ENCODE peak calls at places on chromosome 3, in six cellular contexts. S is CD8-positive, alpha-beta memory T cell; H is ovary; M is pancreas; R is OCI-LY7; W is cardiac muscle cell. Z is an unnamed sample. For H3K9me3, the result is how much of the 10 kb centered on the place peaks cover.

GRCh38 chr3:101665357-101665756 is 11.6 kb downstream of the ZBTB11 start:
- DNase-seq in S (no peak), H (no peak), M (no peak), R (no peak), W (no peak), Z (no peak)

GRCh38 chr3:38325256-38325655 is 21.3 kb upstream of the XYLB start:
- DNase-seq in S (no peak), H (no peak), M (no peak), R (no peak), W (no peak), Z (peak)

GRCh38 chr3:150238995-150239612 is 169.0 kb upstream of the TSC22D2 start:
- DNase-seq in S (no peak), H (no peak), M (no peak), R (no peak), W (peak), Z (no peak)

GRCh38 chr3:48546203-48546829 is 10.3 kb downstream of the PFKFB4 start:
- DNase-seq in S (no peak), H (no peak), M (peak), R (no peak), W (no peak), Z (no peak)

GRCh38 chr3:67647390-67647878 is 7.0 kb downstream of the SUCLG2 start:
- DNase-seq in S (no peak), H (no peak), M (no peak), R (no peak), W (no peak), Z (no peak)

GRCh38 chr3:25424238-25425013 is 3.6 kb upstream of the RARB start:
- DNase-seq in S (no peak), H (no peak), M (no peak), R (no peak), W (no peak), Z (no peak)

GRCh38 chr3:156187146-156187769 is 66.9 kb downstream of the KCNAB1 start:
- DNase-seq in S (no peak), H (no peak), M (no peak), R (no peak), W (no peak), Z (no peak)

GRCh38 chr3:156750874-156751245 is 75.3 kb upstream of the LEKR1 start:
- DNase-seq in S (no peak), H (no peak), M (no peak), R (no peak), W (peak), Z (no peak)

GRCh38 chr3:105828703-105829102 is 40.1 kb downstream of the CBLB start:
- DNase-seq in S (no peak), H (no peak), M (no peak), R (no peak), W (no peak), Z (no peak)

GRCh38 chr3:193377591-193377990 is 962 bp downstream of the ATP13A5 start:
- DNase-seq in S (no peak), H (no peak), M (no peak), R (no peak), W (no peak), Z (peak)

GRCh38 chr3:119279101-119279554 is 15.1 kb upstream of the ARHGAP31 start:
- DNase-seq in S (no peak), H (peak), M (no peak), R (no peak), W (peak), Z (no peak)

GRCh38 chr3:148861277-148861869 is 3.7 kb upstream of the CPA3 start:
- DNase-seq in S (no peak), H (no peak), M (no peak), R (peak), W (peak), Z (no peak)

GRCh38 chr3:48633743-48634142 is 1.5 kb downstream of the SLC26A6 start:
- DNase-seq in S (no peak), H (no peak), M (peak), R (no peak), W (no peak), Z (no peak)

GRCh38 chr3:194070220-194070633 is 65.7 kb upstream of the HES1 start:
- DNase-seq in S (no peak), H (no peak), M (no peak), R (no peak), W (no peak), Z (no peak)

GRCh38 chr3:13044496-13045244 is 28.6 kb downstream of the IQSEC1 start:
- DNase-seq in S (no peak), H (no peak), M (peak), R (no peak), W (no peak), Z (no peak)

GRCh38 chr3:4492240-4493007 is 724 bp upstream of the ITPR1 start:
- DNase-seq in S (peak), H (peak), M (peak), R (peak), W (peak), Z (peak)

GRCh38 chr3:27721717-27722564 is at the start of gene EOMES:
- DNase-seq in S (peak), H (no peak), M (peak), R (peak), W (peak), Z (no peak)

GRCh38 chr3:27726240-27726639 is 4.1 kb upstream of the EOMES start:
- DNase-seq in S (no peak), H (no peak), M (no peak), R (no peak), W (no peak), Z (no peak)

GRCh38 chr3:27722957-27723802 is 1.1 kb upstream of the EOMES start:
- DNase-seq in S (no peak), H (no peak), M (no peak), R (no peak), W (peak), Z (no peak)

GRCh38 chr3:27724459-27725197 is 2.5 kb upstream of the EOMES start:
- DNase-seq in S (no peak), H (no peak), M (no peak), R (no peak), W (peak), Z (no peak)

DNA sequence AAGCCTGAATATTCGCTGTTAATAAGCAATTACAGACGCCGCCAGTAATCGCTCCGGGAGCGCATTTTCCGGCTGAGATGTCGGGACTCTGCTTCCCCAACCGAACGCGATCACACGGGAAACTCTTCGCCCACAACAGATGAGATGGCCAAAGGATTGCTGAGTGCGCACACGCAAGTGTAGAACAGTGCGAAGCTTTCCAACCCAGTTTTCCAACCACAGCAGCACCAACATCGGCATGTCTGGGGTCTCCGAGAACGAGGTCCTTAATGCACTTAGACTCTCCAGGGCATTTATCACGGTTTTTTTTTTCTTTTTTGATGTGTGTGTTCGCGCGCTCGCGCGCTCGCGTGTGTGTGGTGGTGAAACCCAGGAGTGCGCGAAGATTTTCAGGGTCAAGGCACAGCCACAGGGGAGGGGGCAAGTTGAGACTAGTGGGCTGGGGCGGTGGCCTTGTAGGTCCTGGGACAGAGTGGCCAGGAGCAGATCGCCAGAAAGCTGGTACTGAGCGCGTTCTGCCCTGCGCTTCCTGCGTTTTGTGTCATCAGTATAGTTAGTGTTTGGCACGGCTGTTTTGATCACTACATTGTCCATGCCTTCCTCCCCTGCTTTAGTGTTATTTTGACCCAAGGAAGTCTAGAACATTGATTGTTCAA is 1.8 kb upstream of the EOMES start:
- DNase-seq in S (no peak), H (no peak), M (no peak), R (no peak), W (no peak), Z (no peak)
- H3K9me3 ChIP-seq in S (under half), H (under half), M (under half), R (under half), W (under half), Z (under half)

GRCh38 chr3:129037093-129037419 is 23.5 kb upstream of the GP9 start:
- DNase-seq in S (no peak), H (no peak), M (no peak), R (no peak), W (no peak), Z (no peak)

GRCh38 chr3:129033619-129034321 is 26.8 kb upstream of the GP9 start:
- DNase-seq in S (no peak), H (no peak), M (no peak), R (no peak), W (no peak), Z (no peak)

GRCh38 chr3:129036234-129037092 is 24.1 kb upstream of the GP9 start:
- DNase-seq in S (no peak), H (no peak), M (no peak), R (no peak), W (no peak), Z (no peak)

GRCh38 chr3:129034650-129035049 is 25.9 kb upstream of the GP9 start:
- DNase-seq in S (no peak), H (no peak), M (no peak), R (no peak), W (no peak), Z (no peak)

GRCh38 chr3:129035360-129036233 is 25.0 kb upstream of the GP9 start:
- DNase-seq in S (no peak), H (no peak), M (no peak), R (no peak), W (no peak), Z (no peak)
- H3K27ac ChIP-seq in S (no peak), H (no peak), M (no peak), R (no peak), W (no peak), Z (no peak)

GRCh38 chr3:7195934-7196333 is 335.0 kb downstream of the GRM7 start:
- DNase-seq in S (no peak), H (no peak), M (no peak), R (no peak), W (no peak), Z (no peak)

GRCh38 chr3:7194081-7194835 is 333.3 kb downstream of the GRM7 start:
- DNase-seq in S (no peak), H (no peak), M (no peak), R (no peak), W (no peak), Z (no peak)

GRCh38 chr3:7188551-7188950 is 327.6 kb downstream of the GRM7 start:
- DNase-seq in S (no peak), H (no peak), M (no peak), R (no peak), W (no peak), Z (no peak)

GRCh38 chr3:7190094-7190493 is 329.2 kb downstream of the GRM7 start:
- DNase-seq in S (no peak), H (no peak), M (no peak), R (no peak), W (no peak), Z (no peak)

GRCh38 chr3:7193271-7193670 is 332.4 kb downstream of the GRM7 start:
- DNase-seq in S (no peak), H (no peak), M (no peak), R (no peak), W (no peak), Z (no peak)
- H3K9me3 ChIP-seq in S (under half), H (under half), M (under half), R (under half), W (under half), Z (under half)

GRCh38 chr3:42839616-42840015 is 30.4 kb downstream of the ACKR2 start:
- DNase-seq in S (no peak), H (peak), M (no peak), R (peak), W (peak), Z (peak)
- H3K27ac ChIP-seq in S (no peak), H (no peak), M (no peak), R (no peak), W (no peak), Z (no peak)

GRCh38 chr3:118277803-118278202 is 756.8 kb downstream of the IGSF11 start:
- DNase-seq in S (no peak), H (no peak), M (no peak), R (no peak), W (no peak), Z (no peak)
- H3K9me3 ChIP-seq in S (under half), H (under half), M (under half), R (under half), W (under half), Z (under half)

GRCh38 chr3:42194943-42195510 is 71.0 kb downstream of the CCK start:
- DNase-seq in S (no peak), H (no peak), M (no peak), R (no peak), W (no peak), Z (no peak)

GRCh38 chr3:42191443-42191747 is 74.6 kb downstream of the CCK start:
- DNase-seq in S (no peak), H (no peak), M (no peak), R (peak), W (no peak), Z (no peak)

GRCh38 chr3:42198709-42199108 is 67.3 kb downstream of the CCK start:
- DNase-seq in S (no peak), H (no peak), M (no peak), R (no peak), W (no peak), Z (no peak)

GRCh38 chr3:42192334-42193200 is 73.4 kb downstream of the CCK start:
- DNase-seq in S (no peak), H (no peak), M (no peak), R (peak), W (no peak), Z (no peak)

DNA sequence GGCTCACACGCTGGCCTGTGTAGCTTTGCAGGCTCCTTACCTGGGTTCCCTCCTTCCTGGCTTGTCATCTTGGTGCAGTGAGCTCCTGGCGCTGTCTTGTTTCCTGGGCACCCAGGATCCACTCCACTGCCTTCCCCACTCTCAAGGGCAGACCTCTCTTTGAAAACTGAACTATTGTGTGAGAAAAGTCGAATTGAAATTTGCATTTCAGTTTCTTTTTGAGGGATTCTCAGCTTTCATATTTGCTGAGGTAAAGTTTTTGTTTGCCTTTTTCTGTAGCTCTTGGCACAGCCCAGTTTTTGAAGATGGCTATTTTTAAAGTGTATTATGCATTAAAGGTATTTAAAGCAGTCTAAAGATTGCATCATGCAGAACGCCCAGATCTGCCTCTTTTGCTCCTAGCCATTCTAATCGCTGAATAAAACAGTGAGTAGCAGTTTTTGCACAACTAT is 70.1 kb downstream of the CCK start:
- DNase-seq in S (no peak), H (no peak), M (no peak), R (peak), W (no peak), Z (no peak)
- H3K27ac ChIP-seq in S (no peak), H (no peak), M (no peak), R (peak), W (no peak), Z (no peak)

Z was measured in adrenal gland.